ENCODE peak calls at places on chromosome 2, in nine cellular contexts. C is K562; M is CD8-positive, alpha-beta T cell; L is HL-60; Z is tibial artery; N is adrenal gland; O is MM.1S; E is CD4-positive, alpha-beta memory T cell; U is IMR-90. V is an unnamed sample.

GRCh38 chr2:33212151-33212550 is 264.3 kb upstream of the RASGRP3 start:
- DNase-seq in U (peak; percentile 98), E (no peak), M (no peak), Z (peak; percentile 71), N (peak; percentile 10), C (no peak), O (no peak), L (no peak), V (no peak)

GRCh38 chr2:118050386-118050785 is 36.5 kb upstream of the CCDC93 start:
- DNase-seq in N (no peak), U (no peak), E (no peak), O (no peak), Z (no peak), L (no peak), C (no peak), M (no peak), V (no peak)

GRCh38 chr2:121446647-121447241 is 83.9 kb upstream of the RNU4ATAC start:
- DNase-seq in Z (no peak), U (no peak), L (no peak), C (no peak), E (no peak), N (no peak), O (no peak), M (no peak), V (no peak)

GRCh38 chr2:62467100-62467474 is 38.9 kb downstream of the TMEM17 start:
- DNase-seq in C (no peak), O (no peak), U (no peak), N (no peak), M (no peak), E (no peak), L (no peak), Z (no peak), V (no peak)

GRCh38 chr2:67649331-67650071 is 252.4 kb downstream of the ETAA1 start:
- DNase-seq in M (no peak), Z (peak; percentile 44), O (no peak), N (peak; percentile 67), C (no peak), U (peak; percentile 61), L (no peak), E (no peak), V (no peak)

GRCh38 chr2:160538115-160538514 is 44.5 kb upstream of the RBMS1 start:
- DNase-seq in C (no peak), E (no peak), Z (no peak), N (no peak), U (no peak), O (no peak), L (no peak), M (no peak), V (no peak)

GRCh38 chr2:178333851-178334250 is 117.1 kb downstream of the PRKRA start:
- DNase-seq in Z (no peak), N (no peak), U (no peak), M (no peak), O (no peak), E (no peak), L (no peak), C (no peak), V (no peak)

GRCh38 chr2:120012363-120012762 is 514 bp upstream of the EPB41L5 start:
- DNase-seq in Z (no peak), O (no peak), L (no peak), M (no peak), U (no peak), E (no peak), N (no peak), C (no peak), V (no peak)

GRCh38 chr2:16318474-16319195 is 347.0 kb downstream of the CYRIA start:
- DNase-seq in O (no peak), U (no peak), C (no peak), N (no peak), Z (no peak), L (peak; percentile 18), E (no peak), M (no peak), V (no peak)

GRCh38 chr2:146130290-146130689 is 1610.4 kb upstream of the ZEB2 start:
- DNase-seq in U (no peak), E (no peak), M (no peak), L (no peak), N (no peak), C (no peak), Z (no peak), O (no peak), V (no peak)

GRCh38 chr2:215718890-215719289 is 283.0 kb upstream of the FN1 start:
- DNase-seq in C (no peak), N (no peak), Z (no peak), E (no peak), O (no peak), M (no peak), U (no peak), L (no peak), V (no peak)

GRCh38 chr2:136305517-136306192 is 187.7 kb upstream of the CXCR4 start:
- DNase-seq in Z (no peak), U (no peak), E (no peak), N (peak; percentile 18), M (peak; percentile 47), L (peak; percentile 65), O (peak; percentile 50), C (no peak), V (peak; percentile 23)

GRCh38 chr2:174722942-174723598 is 41.2 kb downstream of the CHRNA1 start:
- DNase-seq in C (no peak), M (no peak), E (no peak), U (no peak), L (peak; percentile 33), O (no peak), Z (no peak), N (no peak), V (no peak)
- H3K27me3 ChIP-seq in C (peaks cover 2% of the 10 kb centered on the region), M (no peaks in the 10 kb centered on the region), E (no peaks in the 10 kb centered on the region), U (peaks cover 15% of the 10 kb centered on the region), L (no peaks in the 10 kb centered on the region), O (peaks cover 4% of the 10 kb centered on the region), Z (no peaks in the 10 kb centered on the region), N (no peaks in the 10 kb centered on the region), V (peaks cover 2% of the 10 kb centered on the region)

GRCh38 chr2:168490015-168490874 is 34.2 kb downstream of the CERS6 start:
- DNase-seq in N (peak; percentile 12), C (no peak), Z (no peak), M (peak; percentile 16), L (peak; percentile 79), U (peak; percentile 34), E (peak; percentile 21), O (peak; percentile 93), V (no peak)
- H3K27ac ChIP-seq in N (no peak overlapping the region), C (peak overlapping the region; percentile 76), Z (no peak overlapping the region), M (peak overlapping the region; percentile 31), L (peak overlapping the region; percentile 89), U (peak overlapping the region; percentile 35), E (peak overlapping the region; percentile 34), O (peak overlapping the region; percentile 89), V (peak overlapping the region; percentile 42)

GRCh38 chr2:101625387-101625786 is 72.1 kb upstream of the MAP4K4 start:
- DNase-seq in N (no peak), L (peak; percentile 30), C (no peak), Z (no peak), M (no peak), O (no peak), E (no peak), U (peak; percentile 7), V (no peak)

GRCh38 chr2:101619191-101619591 is 78.3 kb upstream of the MAP4K4 start:
- DNase-seq in C (no peak), L (peak; percentile 85), N (peak; percentile 59), M (no peak), U (peak; percentile 48), Z (peak; percentile 61), O (no peak), E (no peak), V (no peak)

GRCh38 chr2:101624706-101625332 is 72.7 kb upstream of the MAP4K4 start:
- DNase-seq in U (no peak), L (no peak), C (no peak), O (no peak), E (no peak), N (no peak), M (no peak), Z (no peak), V (no peak)

GRCh38 chr2:101622210-101622609 is 75.3 kb upstream of the MAP4K4 start:
- DNase-seq in N (no peak), U (no peak), E (no peak), L (no peak), Z (no peak), O (no peak), M (no peak), C (no peak), V (no peak)

DNA sequence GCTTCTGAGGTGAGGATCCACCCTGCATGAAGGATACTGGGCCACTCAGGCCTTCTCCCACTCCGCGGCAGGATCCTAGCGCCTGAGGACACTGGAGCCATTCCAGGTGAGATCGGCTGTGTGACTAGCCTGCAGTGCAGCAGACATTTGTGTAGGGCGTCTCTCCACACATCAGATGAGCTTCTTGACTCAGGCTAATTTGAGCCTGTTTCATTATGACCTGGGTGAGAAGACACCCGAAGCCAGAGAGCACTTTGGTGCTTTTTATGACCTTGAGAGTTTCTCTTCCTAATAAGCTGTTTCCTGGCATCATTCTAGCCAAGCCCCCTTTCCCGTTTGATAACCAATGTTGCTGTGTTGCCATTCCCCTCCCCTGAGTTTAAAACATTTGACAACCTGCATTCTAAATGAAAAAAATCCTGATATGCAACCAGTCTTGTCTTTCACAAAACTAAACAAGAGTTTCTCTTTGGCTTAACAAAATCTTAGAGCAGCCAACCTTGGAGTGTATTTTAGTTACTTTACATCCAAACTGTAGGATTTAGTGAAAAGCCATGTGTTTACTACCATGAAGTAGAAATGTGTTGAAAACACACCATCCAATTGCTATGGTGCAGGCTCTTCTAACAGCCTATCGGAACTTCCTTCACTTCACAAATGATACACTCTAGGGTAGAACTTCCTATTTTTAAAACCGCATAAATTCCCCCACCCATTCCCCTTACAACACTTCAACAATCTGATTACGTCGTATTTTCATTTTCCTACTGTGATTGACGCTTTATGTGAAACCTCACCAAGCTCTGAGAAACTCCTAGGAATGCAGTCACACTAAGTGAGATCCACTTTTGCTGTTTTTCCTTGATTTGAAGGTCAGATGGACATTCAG is 74.6 kb upstream of the MAP4K4 start:
- DNase-seq in M (no peak), C (no peak), E (peak; percentile 35), O (no peak), N (no peak), Z (no peak), U (no peak), L (peak; percentile 69), V (no peak)
- H3K27me3 ChIP-seq in M (no peaks in the 10 kb centered on the region), C (peaks cover 25% of the 10 kb centered on the region), E (no peaks in the 10 kb centered on the region), O (no peaks in the 10 kb centered on the region), N (no peaks in the 10 kb centered on the region), Z (no peaks in the 10 kb centered on the region), U (no peaks in the 10 kb centered on the region), L (no peaks in the 10 kb centered on the region), V (no peaks in the 10 kb centered on the region)

GRCh38 chr2:96926236-96926635 is 56.4 kb upstream of the SEMA4C start:
- DNase-seq in O (no peak), E (no peak), Z (no peak), U (no peak), N (no peak), L (no peak), M (no peak), C (no peak), V (no peak)

GRCh38 chr2:96929245-96929925 is 57.0 kb downstream of the FAM178B start:
- DNase-seq in L (no peak), M (no peak), E (no peak), Z (no peak), O (no peak), U (no peak), C (no peak), N (no peak), V (no peak)

GRCh38 chr2:96926791-96927190 is 56.9 kb upstream of the SEMA4C start:
- DNase-seq in U (no peak), E (no peak), Z (no peak), N (no peak), C (no peak), O (no peak), M (no peak), L (no peak), V (no peak)

GRCh38 chr2:96927420-96928171 is 57.7 kb upstream of the SEMA4C start:
- DNase-seq in U (no peak), E (no peak), L (no peak), O (no peak), M (no peak), C (no peak), N (no peak), Z (peak; percentile 55), V (no peak)

GRCh38 chr2:96928277-96928781 is 58.1 kb downstream of the FAM178B start:
- DNase-seq in C (no peak), U (no peak), N (no peak), Z (peak; percentile 56), E (no peak), O (no peak), M (no peak), L (no peak), V (no peak)
- H3K27ac ChIP-seq in C (no peak overlapping the region), U (no peak overlapping the region), N (no peak overlapping the region), Z (peak overlapping the region; percentile 59), E (no peak overlapping the region), O (no peak overlapping the region), M (no peak overlapping the region), L (no peak overlapping the region), V (no peak overlapping the region)